ENCODE peak calls at places on chromosome 11, in ten cellular contexts. N, B, L, P, W, T, D, Q, E and Z are unnamed samples.

GRCh38 chr11:64343740-64344133 is 3.7 kb downstream of the CCDC88B start:
- DNase-seq in N (no peak), B (no peak), L (no peak), P (no peak), W (peak), T (no peak), D (peak), Q (peak), E (no peak), Z (peak)

GRCh38 chr11:910044-910588 is 494 bp downstream of the CHID1 start:
- DNase-seq in N (no peak), B (no peak), L (no peak), P (no peak), W (no peak), T (no peak), D (peak), Q (no peak), E (no peak), Z (no peak)

GRCh38 chr11:108239076-108239475 is 16.2 kb downstream of the ATM start:
- DNase-seq in N (no peak), B (no peak), L (peak), P (no peak), W (no peak), T (no peak), D (no peak), Q (no peak), E (no peak), Z (no peak)

GRCh38 chr11:32081129-32081641 is 9.7 kb upstream of the RCN1 start:
- DNase-seq in N (no peak), B (no peak), L (no peak), P (no peak), W (no peak), T (no peak), D (no peak), Q (peak), E (no peak), Z (no peak)

GRCh38 chr11:19455731-19456130 is 215.0 kb upstream of the E2F8 start:
- DNase-seq in N (no peak), B (peak), L (no peak), P (no peak), W (no peak), T (no peak), D (no peak), Q (peak), E (no peak), Z (no peak)

GRCh38 chr11:19953909-19954308 is 206.4 kb downstream of the DBX1 start:
- DNase-seq in N (no peak), B (no peak), L (no peak), P (peak), W (no peak), T (no peak), D (peak), Q (peak), E (no peak), Z (peak)

GRCh38 chr11:117932426-117932825 is 3.2 kb upstream of the TMPRSS13 start:
- DNase-seq in N (no peak), B (peak), L (no peak), P (no peak), W (no peak), T (no peak), D (no peak), Q (no peak), E (no peak), Z (peak)

GRCh38 chr11:601573-602245 is 14.0 kb downstream of the IRF7 start:
- DNase-seq in N (no peak), B (no peak), L (no peak), P (no peak), W (no peak), T (no peak), D (no peak), Q (no peak), E (no peak), Z (no peak)

GRCh38 chr11:72814139-72814830 is at the start of gene ATG16L2:
- DNase-seq in N (peak), B (peak), L (peak), P (peak), W (peak), T (peak), D (peak), Q (peak), E (peak), Z (peak)

GRCh38 chr11:1039481-1040427 is 3.2 kb upstream of the MUC6 start:
- DNase-seq in N (no peak), B (no peak), L (no peak), P (no peak), W (no peak), T (no peak), D (peak), Q (no peak), E (no peak), Z (no peak)

GRCh38 chr11:85133636-85134035 is 493.5 kb downstream of the DLG2 start:
- DNase-seq in N (no peak), B (no peak), L (no peak), P (no peak), W (no peak), T (no peak), D (no peak), Q (no peak), E (no peak), Z (no peak)

GRCh38 chr11:123510579-123510905 is 80.5 kb downstream of the GRAMD1B start:
- DNase-seq in N (no peak), B (no peak), L (no peak), P (no peak), W (no peak), T (no peak), D (no peak), Q (no peak), E (no peak), Z (no peak)

GRCh38 chr11:70506986-70507385 is 108.7 kb downstream of the CTTN start:
- DNase-seq in N (no peak), B (no peak), L (no peak), P (no peak), W (no peak), T (no peak), D (no peak), Q (no peak), E (no peak), Z (no peak)

GRCh38 chr11:1821562-1821961 is 13.2 kb upstream of the SYT8 start:
- DNase-seq in N (no peak), B (no peak), L (no peak), P (no peak), W (no peak), T (no peak), D (no peak), Q (no peak), E (no peak), Z (no peak)

GRCh38 chr11:76615950-76616349 is 54.6 kb downstream of the LRRC32 start:
- DNase-seq in N (peak), B (peak), L (no peak), P (no peak), W (peak), T (no peak), D (no peak), Q (peak), E (peak), Z (no peak)

DNA sequence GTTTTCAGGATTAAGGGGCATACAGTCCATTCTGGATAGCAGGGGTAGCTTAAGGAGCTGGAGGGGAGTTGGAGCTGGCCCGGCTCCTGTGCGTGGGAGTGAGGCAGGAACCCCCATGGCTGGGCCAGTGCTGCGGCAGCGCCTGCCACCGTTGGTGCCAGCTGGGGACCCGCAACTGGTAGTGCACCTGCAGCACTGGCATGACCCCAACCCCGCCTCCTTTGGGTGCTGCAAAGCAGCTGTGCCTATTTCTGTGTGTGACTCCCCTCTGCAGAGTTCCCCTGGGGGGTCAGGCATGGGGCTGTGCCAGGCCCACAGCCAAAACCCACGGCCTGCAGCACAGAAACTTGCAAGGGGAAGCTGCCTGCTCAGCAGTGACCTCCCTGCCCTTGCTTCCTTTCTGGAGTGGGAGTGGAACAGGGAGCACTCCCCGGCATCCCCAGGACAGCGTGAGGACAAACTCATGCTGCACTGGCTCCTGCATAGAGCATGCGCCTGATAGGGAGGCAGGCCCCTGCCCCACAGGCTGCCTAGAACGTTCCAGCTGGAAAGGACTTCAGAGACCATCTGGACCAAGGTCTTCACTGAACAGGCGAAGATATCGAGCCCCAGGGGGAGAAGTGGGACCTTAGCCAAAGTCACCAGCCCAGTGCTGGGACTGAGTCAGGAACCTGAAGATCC is 26.2 kb upstream of the RAB1B start:
- DNase-seq in N (peak), B (no peak), L (no peak), P (no peak), W (no peak), T (no peak), D (no peak), Q (no peak), E (no peak), Z (no peak)
- H3K4me3 ChIP-seq in N (no peak), B (no peak), L (no peak), P (no peak), W (no peak), T (no peak), D (no peak), Q (no peak), E (no peak), Z (no peak)

GRCh38 chr11:74162688-74163467 is 7.9 kb downstream of the C2CD3 start:
- DNase-seq in N (no peak), B (no peak), L (no peak), P (no peak), W (no peak), T (no peak), D (no peak), Q (no peak), E (no peak), Z (no peak)
- H3K4me3 ChIP-seq in N (no peak), B (no peak), L (no peak), P (no peak), W (no peak), T (no peak), D (no peak), Q (no peak), E (no peak), Z (no peak)

DNA sequence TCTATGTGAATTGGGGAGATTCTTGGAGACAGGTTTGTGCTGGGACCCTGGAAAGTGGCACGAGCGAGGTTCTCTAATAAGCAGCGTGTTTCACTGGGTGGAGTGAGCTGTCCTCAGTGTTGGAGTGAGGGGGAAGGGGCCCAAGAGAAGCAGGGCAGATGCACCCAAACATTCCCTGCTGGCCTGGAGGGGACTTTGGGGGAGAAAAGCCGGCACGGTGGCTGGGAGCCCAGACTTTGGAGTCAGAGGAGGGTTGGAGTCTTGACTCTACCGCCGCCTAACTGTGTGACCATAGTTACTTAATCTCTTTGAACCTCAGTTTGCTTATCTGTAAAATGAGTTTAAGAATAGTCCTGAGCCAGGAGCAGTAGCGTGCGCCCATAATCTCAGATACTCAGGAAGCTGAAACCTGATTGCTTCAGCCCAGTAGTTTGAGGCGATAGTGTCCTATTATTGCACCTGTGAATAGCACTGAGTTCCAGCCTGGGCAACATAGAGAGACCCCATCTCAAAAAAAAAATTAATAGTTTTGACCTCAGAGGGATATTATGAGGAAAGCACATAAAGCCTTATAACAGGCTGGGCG is 614 bp downstream of the NR1H3 start:
- DNase-seq in N (no peak), B (no peak), L (no peak), P (no peak), W (no peak), T (no peak), D (no peak), Q (peak), E (no peak), Z (no peak)
- H3K4me3 ChIP-seq in N (peak), B (peak), L (no peak), P (no peak), W (peak), T (peak), D (no peak), Q (peak), E (no peak), Z (peak)

DNA sequence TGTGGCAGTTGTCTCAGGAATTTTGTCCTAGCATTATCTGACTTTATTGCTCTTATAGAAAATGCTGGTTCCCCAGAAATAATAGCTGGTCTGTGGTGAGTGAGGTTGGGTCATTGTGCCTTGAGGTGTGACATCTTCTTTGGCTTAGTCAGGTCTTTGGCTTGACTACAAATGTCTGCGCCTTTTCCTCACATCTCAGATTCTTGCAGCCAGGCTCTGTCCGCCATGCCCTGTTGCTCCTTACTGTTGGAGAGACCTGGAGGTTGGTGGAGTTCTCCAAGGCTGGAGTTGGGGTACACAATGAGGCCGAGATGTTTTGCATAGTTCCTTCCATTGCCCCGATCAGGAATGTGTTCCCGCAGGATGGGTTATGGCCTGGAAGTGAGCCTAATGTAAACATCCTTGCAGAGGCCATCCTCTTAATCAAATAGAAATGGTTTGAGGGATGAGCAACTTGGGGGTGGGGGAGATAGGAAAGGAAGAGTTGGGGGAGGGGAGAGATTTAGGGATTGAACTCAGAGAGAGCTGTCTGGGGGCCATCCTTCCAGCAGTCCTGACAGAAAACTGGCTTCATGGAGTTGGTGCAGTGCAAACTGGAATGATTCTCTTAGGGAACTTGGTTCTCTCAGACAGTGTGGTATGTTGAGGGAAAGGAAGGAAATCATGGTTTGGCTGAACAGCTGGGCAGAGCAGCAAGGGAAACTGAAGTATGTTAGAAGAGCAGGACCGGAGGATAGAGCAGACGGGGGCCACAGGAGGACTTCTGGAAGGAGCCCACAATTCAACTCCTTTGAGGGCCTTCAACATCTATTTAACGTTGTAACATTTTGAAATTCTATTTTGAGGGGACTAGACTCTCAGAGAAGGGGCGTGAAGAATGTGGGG is 49.9 kb downstream of the ZBTB16 start:
- DNase-seq in N (no peak), B (peak), L (no peak), P (no peak), W (no peak), T (no peak), D (no peak), Q (no peak), E (no peak), Z (peak)
- H3K4me3 ChIP-seq in N (no peak), B (no peak), L (no peak), P (no peak), W (no peak), T (no peak), D (no peak), Q (no peak), E (no peak), Z (no peak)

GRCh38 chr11:45087761-45088160 is 58.7 kb upstream of the PRDM11 start:
- DNase-seq in N (no peak), B (no peak), L (no peak), P (no peak), W (no peak), T (no peak), D (no peak), Q (no peak), E (no peak), Z (no peak)

GRCh38 chr11:45089251-45089650 is 57.2 kb upstream of the PRDM11 start:
- DNase-seq in N (peak), B (peak), L (no peak), P (no peak), W (peak), T (peak), D (no peak), Q (peak), E (peak), Z (no peak)

GRCh38 chr11:45091563-45092392 is 54.7 kb upstream of the PRDM11 start:
- DNase-seq in N (no peak), B (peak), L (no peak), P (no peak), W (no peak), T (no peak), D (peak), Q (no peak), E (no peak), Z (peak)

GRCh38 chr11:45090607-45091006 is 55.8 kb upstream of the PRDM11 start:
- DNase-seq in N (no peak), B (no peak), L (no peak), P (no peak), W (no peak), T (no peak), D (no peak), Q (no peak), E (no peak), Z (no peak)

DNA sequence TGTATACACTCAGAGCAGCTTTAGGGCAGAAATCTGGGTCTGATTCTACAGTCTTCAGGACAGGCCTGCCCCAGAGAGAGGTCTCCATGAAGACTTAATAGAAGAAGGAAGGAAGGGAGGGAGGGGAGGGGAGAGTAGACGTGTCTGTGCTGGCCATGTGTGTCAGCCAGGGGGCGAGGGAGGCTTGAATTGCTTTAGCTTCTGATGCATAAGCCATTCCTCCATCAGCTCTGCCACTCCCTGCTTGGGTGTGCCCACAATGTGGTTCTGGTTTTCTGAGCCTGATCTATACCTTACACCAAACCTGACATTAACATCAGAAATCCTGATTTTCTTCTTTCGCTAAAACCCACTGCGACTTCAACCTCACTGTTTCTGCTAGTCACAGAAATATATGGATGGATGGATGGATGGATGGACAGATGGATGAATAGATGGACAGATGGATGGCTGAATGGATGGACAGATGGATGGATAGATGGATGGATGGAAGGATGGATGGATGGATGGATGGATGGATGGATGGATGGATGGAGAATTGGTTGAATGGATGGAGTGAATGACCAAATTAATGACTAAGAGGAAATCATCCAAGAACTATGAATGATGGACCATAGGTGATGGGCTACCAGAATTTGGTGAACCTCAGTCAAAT is 56.5 kb upstream of the PRDM11 start:
- DNase-seq in N (no peak), B (no peak), L (no peak), P (no peak), W (no peak), T (no peak), D (no peak), Q (peak), E (no peak), Z (no peak)
- H3K4me3 ChIP-seq in N (no peak), B (no peak), L (no peak), P (no peak), W (no peak), T (no peak), D (no peak), Q (peak), E (no peak), Z (no peak)

DNA sequence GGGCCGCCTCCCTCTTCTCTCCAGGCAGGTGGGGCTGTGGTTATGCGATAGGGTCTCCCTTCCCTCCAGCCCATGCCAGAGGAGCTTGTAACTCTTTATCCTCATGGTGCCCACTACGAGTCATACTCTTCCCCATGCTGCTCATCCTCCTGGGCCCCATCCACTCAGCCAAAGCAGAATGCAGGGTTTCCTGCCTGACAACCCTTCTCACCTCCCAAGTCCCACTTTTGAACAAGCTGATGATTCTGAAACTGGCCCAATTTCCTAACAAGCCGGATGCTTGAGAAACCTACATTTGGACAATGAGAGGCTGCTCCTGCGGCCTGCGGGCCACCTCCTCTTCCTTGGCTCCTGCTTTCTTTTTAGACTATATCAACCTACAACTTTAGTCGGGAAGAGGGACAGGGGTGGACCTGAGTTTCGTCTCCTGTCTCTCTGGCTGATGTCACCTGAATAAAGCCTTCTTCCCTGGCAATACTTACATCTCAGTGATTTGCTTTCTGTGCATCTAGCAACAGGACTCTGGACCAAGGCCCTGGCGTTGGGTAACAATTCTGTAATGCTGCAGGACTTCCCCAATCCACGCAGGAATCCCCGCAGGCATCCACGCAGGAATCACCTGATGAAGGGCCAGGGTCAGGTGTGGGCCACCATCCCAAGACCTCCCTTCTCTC is 1.5 kb upstream of the NDUFS8 start:
- DNase-seq in N (no peak), B (no peak), L (no peak), P (no peak), W (no peak), T (no peak), D (no peak), Q (peak), E (no peak), Z (no peak)
- H3K4me3 ChIP-seq in N (no peak), B (no peak), L (no peak), P (no peak), W (no peak), T (no peak), D (no peak), Q (peak), E (no peak), Z (no peak)

DNA sequence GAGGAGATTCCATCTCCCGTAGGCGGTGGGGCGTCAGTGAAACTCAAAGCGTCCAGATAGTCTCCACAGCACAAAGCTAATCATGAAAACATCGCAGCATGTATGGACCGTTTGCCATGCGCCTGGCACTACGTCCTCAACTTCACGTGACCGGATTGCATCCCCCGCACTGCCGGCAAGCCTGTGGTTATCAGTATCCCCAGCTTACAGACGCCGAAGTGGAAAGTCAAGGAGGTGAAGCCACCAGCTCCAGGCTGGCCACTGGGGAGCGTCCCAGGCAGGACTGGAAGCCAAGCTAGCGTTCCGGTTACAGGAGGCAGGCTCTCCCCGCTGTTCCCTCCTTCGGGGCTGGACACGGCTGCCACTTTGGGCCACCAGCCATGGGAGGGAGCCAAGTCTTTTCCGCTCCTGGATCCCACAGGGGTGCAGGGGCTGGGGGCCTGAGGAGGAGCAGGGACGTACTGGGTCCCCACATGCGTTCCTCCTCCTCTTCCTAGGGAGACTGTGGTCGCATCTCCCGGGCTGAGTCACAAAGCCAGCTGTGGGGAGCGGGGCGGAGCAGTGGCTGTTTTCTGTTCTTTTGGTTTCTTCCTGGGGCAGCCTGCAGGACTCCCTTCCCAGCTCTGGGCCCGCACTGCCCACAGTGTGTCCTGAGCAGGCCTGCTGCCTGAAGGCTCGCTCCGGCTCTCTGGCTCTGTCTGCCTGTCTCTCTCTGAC is 4.3 kb upstream of the OSBPL5 start:
- DNase-seq in N (no peak), B (peak), L (no peak), P (peak), W (no peak), T (peak), D (peak), Q (peak), E (no peak), Z (no peak)
- H3K4me3 ChIP-seq in N (peak), B (peak), L (peak), P (peak), W (peak), T (peak), D (no peak), Q (peak), E (no peak), Z (no peak)